ENCODE peak calls at places on chromosomes 16 and 17, in seven cellular contexts. One of them, this sample, is unnamed.

GRCh38 chr17:60165976-60166375 is 16.2 kb downstream of the CA4 start:
- DNase-seq in PC-3: no peak
- DNase-seq in neural crest cell: no peak
- DNase-seq in progenitor cell of endocrine pancreas: no peak
- DNase-seq in NCI-H2107: no peak
- DNase-seq in GDM1: no peak
- DNase-seq in HEK293T: peak
- DNase-seq in this sample: no peak

GRCh38 chr17:43601280-43602050 is 55.3 kb upstream of the ETV4 start:
- DNase-seq in PC-3: no peak
- DNase-seq in neural crest cell: no peak
- DNase-seq in progenitor cell of endocrine pancreas: no peak
- DNase-seq in NCI-H2107: no peak
- DNase-seq in GDM1: no peak
- DNase-seq in HEK293T: no peak
- DNase-seq in this sample: no peak

GRCh38 chr17:76736349-76737081 is 616 bp downstream of the SRSF2 start:
- DNase-seq in PC-3: no peak
- DNase-seq in neural crest cell: peak
- DNase-seq in progenitor cell of endocrine pancreas: peak
- DNase-seq in NCI-H2107: no peak
- DNase-seq in GDM1: peak
- DNase-seq in HEK293T: peak
- DNase-seq in this sample: peak

GRCh38 chr17:30376621-30377452 is 1.9 kb upstream of the CPD start:
- DNase-seq in PC-3: peak
- DNase-seq in neural crest cell: no peak
- DNase-seq in progenitor cell of endocrine pancreas: no peak
- DNase-seq in NCI-H2107: peak
- DNase-seq in GDM1: no peak
- DNase-seq in HEK293T: peak
- DNase-seq in this sample: no peak

GRCh38 chr16:31118223-31119155 is 1.0 kb downstream of the KAT8 start:
- DNase-seq in PC-3: peak
- DNase-seq in neural crest cell: no peak
- DNase-seq in progenitor cell of endocrine pancreas: no peak
- DNase-seq in NCI-H2107: no peak
- DNase-seq in GDM1: no peak
- DNase-seq in HEK293T: no peak
- DNase-seq in this sample: no peak

GRCh38 chr16:87949071-87949744 is 2.0 kb upstream of the BANP start:
- DNase-seq in PC-3: no peak
- DNase-seq in neural crest cell: no peak
- DNase-seq in progenitor cell of endocrine pancreas: no peak
- DNase-seq in NCI-H2107: no peak
- DNase-seq in GDM1: no peak
- DNase-seq in HEK293T: no peak
- DNase-seq in this sample: no peak

GRCh38 chr16:3112058-3112880 is at the start of gene ZNF205:
- DNase-seq in PC-3: peak
- DNase-seq in neural crest cell: peak
- DNase-seq in progenitor cell of endocrine pancreas: peak
- DNase-seq in NCI-H2107: peak
- DNase-seq in GDM1: no peak
- DNase-seq in HEK293T: peak
- DNase-seq in this sample: peak

GRCh38 chr17:66458782-66459181 is 156.4 kb downstream of the PRKCA start:
- DNase-seq in PC-3: no peak
- DNase-seq in neural crest cell: no peak
- DNase-seq in progenitor cell of endocrine pancreas: no peak
- DNase-seq in NCI-H2107: no peak
- DNase-seq in GDM1: no peak
- DNase-seq in HEK293T: no peak
- DNase-seq in this sample: no peak

GRCh38 chr17:5584383-5584951 is at the start of gene NLRP1:
- DNase-seq in PC-3: peak
- DNase-seq in neural crest cell: no peak
- DNase-seq in progenitor cell of endocrine pancreas: no peak
- DNase-seq in NCI-H2107: no peak
- DNase-seq in GDM1: peak
- DNase-seq in HEK293T: peak
- DNase-seq in this sample: no peak

GRCh38 chr16:8848231-8848938 is 20.4 kb downstream of the CARHSP1 start:
- DNase-seq in PC-3: no peak
- DNase-seq in neural crest cell: no peak
- DNase-seq in progenitor cell of endocrine pancreas: no peak
- DNase-seq in NCI-H2107: no peak
- DNase-seq in GDM1: no peak
- DNase-seq in HEK293T: no peak
- DNase-seq in this sample: no peak

GRCh38 chr17:28861393-28862203 is 6.8 kb downstream of the ERAL1 start:
- DNase-seq in PC-3: no peak
- DNase-seq in neural crest cell: no peak
- DNase-seq in progenitor cell of endocrine pancreas: no peak
- DNase-seq in NCI-H2107: no peak
- DNase-seq in GDM1: no peak
- DNase-seq in HEK293T: no peak
- DNase-seq in this sample: no peak

GRCh38 chr17:31357831-31358400 is 33.6 kb upstream of the RAB11FIP4 start:
- DNase-seq in PC-3: peak
- DNase-seq in neural crest cell: no peak
- DNase-seq in progenitor cell of endocrine pancreas: no peak
- DNase-seq in NCI-H2107: no peak
- DNase-seq in GDM1: no peak
- DNase-seq in HEK293T: no peak
- DNase-seq in this sample: no peak

GRCh38 chr17:77846531-77847085 is 111.9 kb upstream of the TNRC6C start:
- DNase-seq in PC-3: no peak
- DNase-seq in neural crest cell: no peak
- DNase-seq in progenitor cell of endocrine pancreas: no peak
- DNase-seq in NCI-H2107: no peak
- DNase-seq in GDM1: peak
- DNase-seq in HEK293T: no peak
- DNase-seq in this sample: no peak

GRCh38 chr17:42502091-42502490 is 34.0 kb upstream of the NAGLU start:
- DNase-seq in PC-3: no peak
- DNase-seq in neural crest cell: no peak
- DNase-seq in progenitor cell of endocrine pancreas: no peak
- DNase-seq in NCI-H2107: no peak
- DNase-seq in GDM1: no peak
- DNase-seq in HEK293T: no peak
- DNase-seq in this sample: no peak

GRCh38 chr17:36463916-36464764 is 22.3 kb upstream of the ZNHIT3 start:
- DNase-seq in PC-3: peak
- DNase-seq in neural crest cell: peak
- DNase-seq in progenitor cell of endocrine pancreas: peak
- DNase-seq in NCI-H2107: no peak
- DNase-seq in GDM1: peak
- DNase-seq in HEK293T: peak
- DNase-seq in this sample: peak

GRCh38 chr16:30758988-30759461 is 2.8 kb downstream of the CFAP119 start:
- DNase-seq in PC-3: no peak
- DNase-seq in neural crest cell: no peak
- DNase-seq in progenitor cell of endocrine pancreas: no peak
- DNase-seq in NCI-H2107: no peak
- DNase-seq in GDM1: peak
- DNase-seq in HEK293T: no peak
- DNase-seq in this sample: no peak

GRCh38 chr16:22195695-22196558 is 10.2 kb upstream of the EEF2K start:
- DNase-seq in PC-3: peak
- DNase-seq in neural crest cell: peak
- DNase-seq in progenitor cell of endocrine pancreas: peak
- DNase-seq in NCI-H2107: peak
- DNase-seq in GDM1: peak
- DNase-seq in HEK293T: peak
- DNase-seq in this sample: peak

GRCh38 chr17:9790889-9791876 is at the start of gene DHRS7C:
- DNase-seq in PC-3: no peak
- DNase-seq in neural crest cell: no peak
- DNase-seq in progenitor cell of endocrine pancreas: no peak
- DNase-seq in NCI-H2107: no peak
- DNase-seq in GDM1: no peak
- DNase-seq in HEK293T: no peak
- DNase-seq in this sample: no peak

GRCh38 chr17:41505836-41506767 is 690 bp upstream of the KRT13 start:
- DNase-seq in PC-3: no peak
- DNase-seq in neural crest cell: no peak
- DNase-seq in progenitor cell of endocrine pancreas: no peak
- DNase-seq in NCI-H2107: no peak
- DNase-seq in GDM1: no peak
- DNase-seq in HEK293T: no peak
- DNase-seq in this sample: no peak

GRCh38 chr17:33266611-33267010 is 26.5 kb downstream of the ASIC2 start:
- DNase-seq in PC-3: no peak
- DNase-seq in neural crest cell: no peak
- DNase-seq in progenitor cell of endocrine pancreas: no peak
- DNase-seq in NCI-H2107: no peak
- DNase-seq in GDM1: no peak
- DNase-seq in HEK293T: no peak
- DNase-seq in this sample: no peak

GRCh38 chr17:58527306-58527705 is 12.9 kb upstream of the MTMR4 start:
- DNase-seq in PC-3: no peak
- DNase-seq in neural crest cell: no peak
- DNase-seq in progenitor cell of endocrine pancreas: no peak
- DNase-seq in NCI-H2107: no peak
- DNase-seq in GDM1: no peak
- DNase-seq in HEK293T: no peak
- DNase-seq in this sample: no peak

GRCh38 chr16:57906385-57907316 is 64.3 kb downstream of the CNGB1 start:
- DNase-seq in PC-3: no peak
- DNase-seq in neural crest cell: peak
- DNase-seq in progenitor cell of endocrine pancreas: no peak
- DNase-seq in NCI-H2107: no peak
- DNase-seq in GDM1: no peak
- DNase-seq in HEK293T: no peak
- DNase-seq in this sample: peak

GRCh38 chr17:30821751-30822723 is 2.5 kb downstream of the CRLF3 start:
- DNase-seq in PC-3: no peak
- DNase-seq in neural crest cell: no peak
- DNase-seq in progenitor cell of endocrine pancreas: no peak
- DNase-seq in NCI-H2107: no peak
- DNase-seq in GDM1: peak
- DNase-seq in HEK293T: no peak
- DNase-seq in this sample: no peak

GRCh38 chr16:48383877-48384304 is 1.3 kb downstream of the SIAH1 start:
- DNase-seq in PC-3: peak
- DNase-seq in neural crest cell: no peak
- DNase-seq in progenitor cell of endocrine pancreas: no peak
- DNase-seq in NCI-H2107: no peak
- DNase-seq in GDM1: no peak
- DNase-seq in HEK293T: no peak
- DNase-seq in this sample: no peak

GRCh38 chr16:67256701-67257230 is 8.0 kb downstream of the SLC9A5 start:
- DNase-seq in PC-3: no peak
- DNase-seq in neural crest cell: no peak
- DNase-seq in progenitor cell of endocrine pancreas: no peak
- DNase-seq in NCI-H2107: no peak
- DNase-seq in GDM1: no peak
- DNase-seq in HEK293T: no peak
- DNase-seq in this sample: no peak

GRCh38 chr17:32909787-32910369 is 18.1 kb upstream of the TMEM98 start:
- DNase-seq in PC-3: peak
- DNase-seq in neural crest cell: peak
- DNase-seq in progenitor cell of endocrine pancreas: peak
- DNase-seq in NCI-H2107: peak
- DNase-seq in GDM1: no peak
- DNase-seq in HEK293T: peak
- DNase-seq in this sample: peak

GRCh38 chr17:8918811-8919210 is 46.7 kb downstream of the PIK3R5 start:
- DNase-seq in PC-3: peak
- DNase-seq in neural crest cell: no peak
- DNase-seq in progenitor cell of endocrine pancreas: no peak
- DNase-seq in NCI-H2107: no peak
- DNase-seq in GDM1: no peak
- DNase-seq in HEK293T: no peak
- DNase-seq in this sample: no peak

GRCh38 chr16:11164482-11165270 is 91.3 kb downstream of the SOCS1 start:
- DNase-seq in PC-3: no peak
- DNase-seq in neural crest cell: no peak
- DNase-seq in progenitor cell of endocrine pancreas: no peak
- DNase-seq in NCI-H2107: no peak
- DNase-seq in GDM1: no peak
- DNase-seq in HEK293T: no peak
- DNase-seq in this sample: no peak

GRCh38 chr17:17021194-17021863 is 20.9 kb upstream of the MPRIP start:
- DNase-seq in PC-3: no peak
- DNase-seq in neural crest cell: no peak
- DNase-seq in progenitor cell of endocrine pancreas: no peak
- DNase-seq in NCI-H2107: no peak
- DNase-seq in GDM1: no peak
- DNase-seq in HEK293T: no peak
- DNase-seq in this sample: no peak

GRCh38 chr17:74512041-74512440 is 19.2 kb downstream of the CD300LB start:
- DNase-seq in PC-3: peak
- DNase-seq in neural crest cell: no peak
- DNase-seq in progenitor cell of endocrine pancreas: no peak
- DNase-seq in NCI-H2107: no peak
- DNase-seq in GDM1: no peak
- DNase-seq in HEK293T: no peak
- DNase-seq in this sample: no peak

GRCh38 chr17:45954914-45955313 is 44.1 kb upstream of the STH start:
- DNase-seq in PC-3: peak
- DNase-seq in neural crest cell: no peak
- DNase-seq in progenitor cell of endocrine pancreas: no peak
- DNase-seq in NCI-H2107: no peak
- DNase-seq in GDM1: no peak
- DNase-seq in HEK293T: no peak
- DNase-seq in this sample: no peak

GRCh38 chr16:11260596-11260966 is 4.6 kb upstream of the SOCS1 start:
- DNase-seq in PC-3: no peak
- DNase-seq in neural crest cell: no peak
- DNase-seq in progenitor cell of endocrine pancreas: no peak
- DNase-seq in NCI-H2107: no peak
- DNase-seq in GDM1: no peak
- DNase-seq in HEK293T: no peak
- DNase-seq in this sample: no peak